ENCODE peak calls at places on chromosomes 2 and 18, in four cellular contexts. One of them, this sample, is unnamed. For H3K4me1, the result is how much of the 10 kb centered on the place peaks cover.

GRCh38 chr18:62324917-62325805 is at the start of gene TNFRSF11A:
- DNase-seq in tibial artery: no peak
- DNase-seq in psoas muscle: peak
- DNase-seq in upper lobe of right lung: peak
- DNase-seq in this sample: no peak

GRCh38 chr2:15316370-15316814 is 244.7 kb downstream of the NBAS start:
- DNase-seq in tibial artery: no peak
- DNase-seq in psoas muscle: no peak
- DNase-seq in upper lobe of right lung: no peak
- DNase-seq in this sample: no peak

GRCh38 chr2:6341730-6342129 is 524.0 kb downstream of the CMPK2 start:
- DNase-seq in tibial artery: no peak
- DNase-seq in psoas muscle: no peak
- DNase-seq in upper lobe of right lung: no peak
- DNase-seq in this sample: no peak

GRCh38 chr2:152062130-152063091 is 36.4 kb downstream of the CACNB4 start:
- DNase-seq in tibial artery: peak
- DNase-seq in psoas muscle: peak
- DNase-seq in upper lobe of right lung: no peak
- DNase-seq in this sample: no peak

GRCh38 chr2:75560022-75560767 is 544 bp downstream of the EVA1A start:
- DNase-seq in tibial artery: no peak
- DNase-seq in psoas muscle: no peak
- DNase-seq in upper lobe of right lung: peak
- DNase-seq in this sample: no peak

GRCh38 chr2:176552456-176553135 is 283.4 kb downstream of the MTX2 start:
- DNase-seq in tibial artery: no peak
- DNase-seq in psoas muscle: no peak
- DNase-seq in upper lobe of right lung: no peak
- DNase-seq in this sample: no peak

GRCh38 chr2:213806125-213806726 is 522.0 kb downstream of the SPAG16 start:
- DNase-seq in tibial artery: no peak
- DNase-seq in psoas muscle: no peak
- DNase-seq in upper lobe of right lung: no peak
- DNase-seq in this sample: no peak

GRCh38 chr18:80147037-80147417 is 38.0 kb downstream of the ADNP2 start:
- DNase-seq in tibial artery: no peak
- DNase-seq in psoas muscle: no peak
- DNase-seq in upper lobe of right lung: no peak
- DNase-seq in this sample: no peak

GRCh38 chr18:13775058-13775457 is 48.6 kb downstream of the RNMT start:
- DNase-seq in tibial artery: no peak
- DNase-seq in psoas muscle: no peak
- DNase-seq in upper lobe of right lung: no peak
- DNase-seq in this sample: no peak

GRCh38 chr2:108946442-108946841 is 42.6 kb downstream of the EDAR start:
- DNase-seq in tibial artery: no peak
- DNase-seq in psoas muscle: no peak
- DNase-seq in upper lobe of right lung: no peak
- DNase-seq in this sample: no peak

GRCh38 chr2:142965464-142965863 is 88.0 kb downstream of the KYNU start:
- DNase-seq in tibial artery: no peak
- DNase-seq in psoas muscle: no peak
- DNase-seq in upper lobe of right lung: no peak
- DNase-seq in this sample: no peak

GRCh38 chr2:23459032-23459431 is 74.1 kb downstream of the KLHL29 start:
- DNase-seq in tibial artery: no peak
- DNase-seq in psoas muscle: no peak
- DNase-seq in upper lobe of right lung: no peak
- DNase-seq in this sample: no peak

GRCh38 chr2:204452464-204453023 is 92.7 kb upstream of the PARD3B start:
- DNase-seq in tibial artery: peak
- DNase-seq in psoas muscle: no peak
- DNase-seq in upper lobe of right lung: no peak
- DNase-seq in this sample: peak

GRCh38 chr2:27096748-27097297 is 10.3 kb downstream of the KHK start:
- DNase-seq in tibial artery: no peak
- DNase-seq in psoas muscle: peak
- DNase-seq in upper lobe of right lung: no peak
- DNase-seq in this sample: no peak

GRCh38 chr2:44715671-44716077 is 225.8 kb upstream of the SIX3 start:
- DNase-seq in tibial artery: no peak
- DNase-seq in psoas muscle: no peak
- DNase-seq in upper lobe of right lung: no peak
- DNase-seq in this sample: no peak

GRCh38 chr2:60550984-60551240 is 2.5 kb downstream of the BCL11A start:
- DNase-seq in tibial artery: no peak
- DNase-seq in psoas muscle: no peak
- DNase-seq in upper lobe of right lung: no peak
- DNase-seq in this sample: no peak
- H3K4me1 ChIP-seq in tibial artery: half or more
- H3K4me1 ChIP-seq in psoas muscle: under half
- H3K4me1 ChIP-seq in upper lobe of right lung: under half
- H3K4me1 ChIP-seq in this sample: under half

GRCh38 chr2:234558642-234559041 is 61.8 kb upstream of the ARL4C start:
- DNase-seq in tibial artery: no peak
- DNase-seq in psoas muscle: no peak
- DNase-seq in upper lobe of right lung: no peak
- DNase-seq in this sample: no peak
- TF ChIP-seq CTCF in tibial artery: no peak
- TF ChIP-seq CTCF in psoas muscle: no peak
- TF ChIP-seq CTCF in upper lobe of right lung: no peak
- TF ChIP-seq CTCF in this sample: no peak

GRCh38 chr2:218401834-218402370 is 2.2 kb downstream of the CTDSP1 start:
- DNase-seq in tibial artery: no peak
- DNase-seq in psoas muscle: no peak
- DNase-seq in upper lobe of right lung: peak
- DNase-seq in this sample: no peak
- H3K4me1 ChIP-seq in tibial artery: half or more
- H3K4me1 ChIP-seq in psoas muscle: under half
- H3K4me1 ChIP-seq in upper lobe of right lung: under half
- H3K4me1 ChIP-seq in this sample: under half

DNA sequence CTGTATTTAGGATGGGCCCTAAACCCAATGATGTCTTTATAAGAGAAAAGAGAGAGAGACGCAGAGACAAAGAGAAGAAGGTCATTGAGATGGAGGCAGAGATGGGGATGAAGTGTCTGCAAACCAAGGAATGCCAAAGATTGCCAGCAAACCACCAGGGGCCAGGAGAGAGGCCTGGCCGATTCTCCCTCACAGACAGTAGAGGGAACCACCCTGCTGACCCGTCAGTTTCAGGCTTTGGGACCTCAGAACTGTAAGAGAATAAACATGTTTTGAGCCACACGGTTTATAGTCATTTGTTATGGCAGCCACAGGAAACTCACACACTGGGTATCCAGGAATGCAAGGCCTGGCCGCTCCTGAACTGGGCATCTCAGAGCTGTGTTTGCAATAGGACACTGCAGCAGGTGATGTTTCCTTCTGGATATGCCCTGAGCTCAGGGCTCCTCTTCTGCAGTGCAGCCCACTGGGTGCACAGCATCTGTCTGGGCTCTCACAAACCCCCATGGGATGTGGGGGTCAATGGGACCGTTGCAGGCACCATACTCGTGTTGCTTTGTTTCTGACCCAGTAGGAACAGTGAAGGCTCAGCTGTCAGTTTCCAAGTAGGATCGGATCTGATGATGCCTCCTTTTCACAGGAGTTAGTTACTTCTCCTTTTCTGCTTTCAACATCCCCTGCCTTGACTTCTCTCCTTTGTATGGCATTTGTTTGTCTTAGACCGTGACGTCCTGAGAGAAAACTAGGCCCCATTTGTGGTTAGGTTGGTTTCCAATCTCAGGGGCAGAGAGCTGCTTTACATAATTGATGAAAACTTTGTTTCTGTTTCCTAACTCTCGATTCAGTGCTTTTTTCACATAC is 20.8 kb downstream of the PTPN18 start:
- DNase-seq in tibial artery: no peak
- DNase-seq in psoas muscle: no peak
- DNase-seq in upper lobe of right lung: no peak
- DNase-seq in this sample: no peak
- TF ChIP-seq CTCF in tibial artery: no peak
- TF ChIP-seq CTCF in psoas muscle: no peak
- TF ChIP-seq CTCF in upper lobe of right lung: no peak
- TF ChIP-seq CTCF in this sample: no peak

GRCh38 chr18:8238507-8238906 is 370.7 kb upstream of the RAB12 start:
- DNase-seq in tibial artery: no peak
- DNase-seq in psoas muscle: no peak
- DNase-seq in upper lobe of right lung: no peak
- DNase-seq in this sample: no peak
- H3K4me1 ChIP-seq in tibial artery: under half
- H3K4me1 ChIP-seq in psoas muscle: under half
- H3K4me1 ChIP-seq in upper lobe of right lung: under half
- H3K4me1 ChIP-seq in this sample: under half

GRCh38 chr2:184596819-184597411 is 1.4 kb upstream of the ZNF804A start:
- DNase-seq in tibial artery: no peak
- DNase-seq in psoas muscle: no peak
- DNase-seq in upper lobe of right lung: no peak
- DNase-seq in this sample: no peak
- TF ChIP-seq CTCF in tibial artery: no peak
- TF ChIP-seq CTCF in psoas muscle: no peak
- TF ChIP-seq CTCF in upper lobe of right lung: no peak
- TF ChIP-seq CTCF in this sample: no peak

GRCh38 chr18:45478889-45479288 is 136.4 kb upstream of the SLC14A2 start:
- DNase-seq in tibial artery: no peak
- DNase-seq in psoas muscle: no peak
- DNase-seq in upper lobe of right lung: no peak
- DNase-seq in this sample: no peak
- H3K4me1 ChIP-seq in tibial artery: under half
- H3K4me1 ChIP-seq in psoas muscle: under half
- H3K4me1 ChIP-seq in upper lobe of right lung: under half
- H3K4me1 ChIP-seq in this sample: under half

GRCh38 chr2:236178921-236179652 is 10.9 kb upstream of the GBX2 start:
- DNase-seq in tibial artery: no peak
- DNase-seq in psoas muscle: no peak
- DNase-seq in upper lobe of right lung: no peak
- DNase-seq in this sample: no peak

GRCh38 chr2:236177604-236177966 is 9.4 kb upstream of the GBX2 start:
- DNase-seq in tibial artery: no peak
- DNase-seq in psoas muscle: peak
- DNase-seq in upper lobe of right lung: peak
- DNase-seq in this sample: no peak

GRCh38 chr2:236179653-236180500 is 11.7 kb upstream of the GBX2 start:
- DNase-seq in tibial artery: no peak
- DNase-seq in psoas muscle: no peak
- DNase-seq in upper lobe of right lung: peak
- DNase-seq in this sample: no peak

GRCh38 chr2:236176951-236177350 is 8.8 kb upstream of the GBX2 start:
- DNase-seq in tibial artery: no peak
- DNase-seq in psoas muscle: no peak
- DNase-seq in upper lobe of right lung: peak
- DNase-seq in this sample: no peak

DNA sequence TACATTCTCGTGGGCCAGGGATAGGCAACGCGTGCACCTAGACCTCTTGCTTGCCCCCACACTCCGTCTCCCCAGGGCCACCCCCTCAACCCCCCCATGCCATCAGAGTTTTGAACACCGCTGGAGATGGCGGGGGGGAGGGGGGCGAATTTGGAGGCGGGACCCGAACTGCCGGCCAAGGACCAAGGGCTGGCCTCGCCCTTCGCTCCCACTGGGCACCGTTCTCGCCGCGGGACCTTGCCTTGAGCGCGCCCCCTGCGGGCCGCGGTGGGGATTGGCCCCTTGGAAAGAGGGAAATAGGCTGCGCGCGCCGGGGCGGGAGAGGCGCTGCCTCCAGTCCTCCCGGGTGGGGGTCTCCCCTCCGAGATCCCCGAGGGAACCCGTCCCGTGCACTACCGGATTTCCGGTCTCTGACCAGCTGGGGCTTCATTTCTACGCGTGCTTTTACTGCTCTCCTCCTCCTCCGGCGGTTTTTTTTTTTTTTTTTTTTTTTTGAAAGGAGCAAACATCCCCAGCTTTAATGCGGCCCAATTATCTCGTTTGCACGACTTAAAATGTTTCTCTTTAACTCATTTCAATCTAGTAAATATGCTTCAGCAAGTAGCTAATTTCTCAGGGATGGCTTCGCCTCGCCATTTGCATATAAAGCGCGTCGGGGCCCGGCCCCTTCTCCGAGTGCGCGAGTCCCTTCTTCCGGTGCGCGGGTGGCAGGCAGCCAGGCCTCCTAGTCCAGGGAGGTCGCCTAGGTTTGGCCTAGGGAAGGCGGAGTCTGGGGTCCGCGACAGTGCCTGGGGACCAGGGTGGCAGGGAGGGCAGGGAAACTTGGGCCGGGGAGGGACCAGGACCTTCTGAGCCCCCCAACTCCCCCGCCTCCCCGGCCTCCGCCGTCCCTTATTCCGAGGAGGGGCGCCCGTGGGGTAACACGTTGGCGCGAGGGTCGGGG is 10.1 kb upstream of the GBX2 start:
- DNase-seq in tibial artery: peak
- DNase-seq in psoas muscle: peak
- DNase-seq in upper lobe of right lung: peak
- DNase-seq in this sample: no peak
- TF ChIP-seq CTCF in tibial artery: peak
- TF ChIP-seq CTCF in psoas muscle: peak
- TF ChIP-seq CTCF in upper lobe of right lung: peak
- TF ChIP-seq CTCF in this sample: peak

GRCh38 chr2:200308421-200309295 is 2.2 kb downstream of the SPATS2L start:
- DNase-seq in tibial artery: no peak
- DNase-seq in psoas muscle: no peak
- DNase-seq in upper lobe of right lung: no peak
- DNase-seq in this sample: no peak

GRCh38 chr2:200311139-200311538 is 4.6 kb downstream of the SPATS2L start:
- DNase-seq in tibial artery: no peak
- DNase-seq in psoas muscle: no peak
- DNase-seq in upper lobe of right lung: no peak
- DNase-seq in this sample: no peak

GRCh38 chr2:200308001-200308400 is 1.5 kb downstream of the SPATS2L start:
- DNase-seq in tibial artery: no peak
- DNase-seq in psoas muscle: no peak
- DNase-seq in upper lobe of right lung: no peak
- DNase-seq in this sample: no peak

GRCh38 chr2:200309296-200309846 is 2.9 kb downstream of the SPATS2L start:
- DNase-seq in tibial artery: no peak
- DNase-seq in psoas muscle: no peak
- DNase-seq in upper lobe of right lung: no peak
- DNase-seq in this sample: no peak

GRCh38 chr2:200310545-200310971 is 4.1 kb downstream of the SPATS2L start:
- DNase-seq in tibial artery: no peak
- DNase-seq in psoas muscle: no peak
- DNase-seq in upper lobe of right lung: no peak
- DNase-seq in this sample: no peak
- H3K4me1 ChIP-seq in tibial artery: under half
- H3K4me1 ChIP-seq in psoas muscle: half or more
- H3K4me1 ChIP-seq in upper lobe of right lung: under half
- H3K4me1 ChIP-seq in this sample: under half

This sample was measured in ascending aorta.